ENCODE peak calls at places on chromosome 7, in eight cellular contexts. One of them, this sample, is unnamed.

GRCh38 chr7:29193316-29194205 is 1.0 kb upstream of the CHN2 start:
- DNase-seq in activated naive CD4-positive, alpha-beta T cell treated with anti-CD3 and anti-CD28 coated beads for 36 hours: no peak
- DNase-seq in HS-5: no peak
- DNase-seq in AG04449: no peak
- DNase-seq in HS-27A: no peak
- DNase-seq in neural progenitor cell: peak; percentile 31
- DNase-seq in skeletal muscle cell: no peak
- DNase-seq in stimulated activated CD4-positive, alpha-beta T cell treated with anti-CD3 and anti-CD28 coated beads, Interleukin-1b, Interleukin-23, amount 100 ng/mL, for 24 hours: no peak
- DNase-seq in this sample: no peak

GRCh38 chr7:116777613-116778380 is 84.6 kb upstream of the CAPZA2 start:
- DNase-seq in activated naive CD4-positive, alpha-beta T cell treated with anti-CD3 and anti-CD28 coated beads for 36 hours: no peak
- DNase-seq in HS-5: peak; percentile 20
- DNase-seq in AG04449: peak; percentile 59
- DNase-seq in HS-27A: no peak
- DNase-seq in neural progenitor cell: no peak
- DNase-seq in skeletal muscle cell: no peak
- DNase-seq in stimulated activated CD4-positive, alpha-beta T cell treated with anti-CD3 and anti-CD28 coated beads, Interleukin-1b, Interleukin-23, amount 100 ng/mL, for 24 hours: no peak
- DNase-seq in this sample: no peak

GRCh38 chr7:97373743-97374142 is 256.2 kb downstream of the SDHAF3 start:
- DNase-seq in activated naive CD4-positive, alpha-beta T cell treated with anti-CD3 and anti-CD28 coated beads for 36 hours: no peak
- DNase-seq in HS-5: no peak
- DNase-seq in AG04449: no peak
- DNase-seq in HS-27A: no peak
- DNase-seq in neural progenitor cell: peak; percentile 9
- DNase-seq in skeletal muscle cell: no peak
- DNase-seq in stimulated activated CD4-positive, alpha-beta T cell treated with anti-CD3 and anti-CD28 coated beads, Interleukin-1b, Interleukin-23, amount 100 ng/mL, for 24 hours: no peak
- DNase-seq in this sample: no peak

GRCh38 chr7:19834566-19834965 is 61.1 kb upstream of the TMEM196 start:
- DNase-seq in activated naive CD4-positive, alpha-beta T cell treated with anti-CD3 and anti-CD28 coated beads for 36 hours: no peak
- DNase-seq in HS-5: peak; percentile 35
- DNase-seq in AG04449: no peak
- DNase-seq in HS-27A: peak; percentile 12
- DNase-seq in neural progenitor cell: no peak
- DNase-seq in skeletal muscle cell: no peak
- DNase-seq in stimulated activated CD4-positive, alpha-beta T cell treated with anti-CD3 and anti-CD28 coated beads, Interleukin-1b, Interleukin-23, amount 100 ng/mL, for 24 hours: no peak
- DNase-seq in this sample: no peak

GRCh38 chr7:133436014-133436428 is 183.1 kb downstream of the EXOC4 start:
- DNase-seq in activated naive CD4-positive, alpha-beta T cell treated with anti-CD3 and anti-CD28 coated beads for 36 hours: no peak
- DNase-seq in HS-5: peak; percentile 19
- DNase-seq in AG04449: peak; percentile 78
- DNase-seq in HS-27A: peak; percentile 38
- DNase-seq in neural progenitor cell: no peak
- DNase-seq in skeletal muscle cell: peak; percentile 89
- DNase-seq in stimulated activated CD4-positive, alpha-beta T cell treated with anti-CD3 and anti-CD28 coated beads, Interleukin-1b, Interleukin-23, amount 100 ng/mL, for 24 hours: no peak
- DNase-seq in this sample: no peak

GRCh38 chr7:1156782-1157535 is 3.0 kb downstream of the ZFAND2A start:
- DNase-seq in activated naive CD4-positive, alpha-beta T cell treated with anti-CD3 and anti-CD28 coated beads for 36 hours: no peak
- DNase-seq in HS-5: peak; percentile 36
- DNase-seq in AG04449: no peak
- DNase-seq in HS-27A: no peak
- DNase-seq in neural progenitor cell: no peak
- DNase-seq in skeletal muscle cell: no peak
- DNase-seq in stimulated activated CD4-positive, alpha-beta T cell treated with anti-CD3 and anti-CD28 coated beads, Interleukin-1b, Interleukin-23, amount 100 ng/mL, for 24 hours: no peak
- DNase-seq in this sample: no peak

GRCh38 chr7:67377939-67378862 is 381.6 kb downstream of the TYW1 start:
- DNase-seq in activated naive CD4-positive, alpha-beta T cell treated with anti-CD3 and anti-CD28 coated beads for 36 hours: peak; percentile 72
- DNase-seq in HS-5: no peak
- DNase-seq in AG04449: peak; percentile 16
- DNase-seq in HS-27A: peak; percentile 24
- DNase-seq in neural progenitor cell: peak; percentile 90
- DNase-seq in skeletal muscle cell: peak; percentile 10
- DNase-seq in stimulated activated CD4-positive, alpha-beta T cell treated with anti-CD3 and anti-CD28 coated beads, Interleukin-1b, Interleukin-23, amount 100 ng/mL, for 24 hours: peak; percentile 21
- DNase-seq in this sample: peak; percentile 52

GRCh38 chr7:31073486-31074383 is 21.6 kb downstream of the ADCYAP1R1 start:
- DNase-seq in activated naive CD4-positive, alpha-beta T cell treated with anti-CD3 and anti-CD28 coated beads for 36 hours: no peak
- DNase-seq in HS-5: no peak
- DNase-seq in AG04449: no peak
- DNase-seq in HS-27A: no peak
- DNase-seq in neural progenitor cell: no peak
- DNase-seq in skeletal muscle cell: no peak
- DNase-seq in stimulated activated CD4-positive, alpha-beta T cell treated with anti-CD3 and anti-CD28 coated beads, Interleukin-1b, Interleukin-23, amount 100 ng/mL, for 24 hours: no peak
- DNase-seq in this sample: no peak

GRCh38 chr7:76196786-76197185 is 4.9 kb upstream of the SRRM3 start:
- DNase-seq in activated naive CD4-positive, alpha-beta T cell treated with anti-CD3 and anti-CD28 coated beads for 36 hours: no peak
- DNase-seq in HS-5: no peak
- DNase-seq in AG04449: no peak
- DNase-seq in HS-27A: no peak
- DNase-seq in neural progenitor cell: no peak
- DNase-seq in skeletal muscle cell: no peak
- DNase-seq in stimulated activated CD4-positive, alpha-beta T cell treated with anti-CD3 and anti-CD28 coated beads, Interleukin-1b, Interleukin-23, amount 100 ng/mL, for 24 hours: no peak
- DNase-seq in this sample: no peak

GRCh38 chr7:151080091-151080521 is 503 bp downstream of the FASTK start:
- DNase-seq in activated naive CD4-positive, alpha-beta T cell treated with anti-CD3 and anti-CD28 coated beads for 36 hours: no peak
- DNase-seq in HS-5: no peak
- DNase-seq in AG04449: no peak
- DNase-seq in HS-27A: no peak
- DNase-seq in neural progenitor cell: peak; percentile 61
- DNase-seq in skeletal muscle cell: no peak
- DNase-seq in stimulated activated CD4-positive, alpha-beta T cell treated with anti-CD3 and anti-CD28 coated beads, Interleukin-1b, Interleukin-23, amount 100 ng/mL, for 24 hours: no peak
- DNase-seq in this sample: no peak

This sample was measured in stimulated activated naive B cell treated with anti-CD40 and anti-IgM and Interleukin-4, amounts not matched to agents 10 μg/mL and 1 μg/mL and 100 μg/mL, for 72 hours.